ENCODE peak calls at places on chromosomes 4 and X, in ten cellular contexts. W, Z, J, C, X, P, Y, H, G and E are unnamed samples.

GRCh38 chr4:81594495-81595169 is 122.9 kb upstream of the RASGEF1B start:
- DNase-seq in W (no peak), Z (no peak), J (no peak), C (no peak), X (no peak), P (no peak), Y (no peak), H (no peak), G (no peak), E (no peak)

GRCh38 chr4:48296330-48296729 is 26.7 kb upstream of the TEC start:
- DNase-seq in W (peak; percentile 15), Z (no peak), J (no peak), C (no peak), X (no peak), P (no peak), Y (peak; percentile 17), H (no peak), G (no peak), E (no peak)

GRCh38 chr4:40622913-40623312 is 6.8 kb downstream of the RBM47 start:
- DNase-seq in W (no peak), Z (no peak), J (no peak), C (peak; percentile 57), X (no peak), P (peak; percentile 71), Y (no peak), H (peak; percentile 67), G (no peak), E (no peak)

GRCh38 chr4:3402409-3403103 is 39.2 kb upstream of the HGFAC start:
- DNase-seq in W (peak; percentile 47), Z (no peak), J (peak; percentile 88), C (no peak), X (no peak), P (peak; percentile 96), Y (no peak), H (no peak), G (no peak), E (no peak)

GRCh38 chrX:38342853-38343778 is 9.3 kb upstream of the OTC start:
- DNase-seq in W (no peak), Z (no peak), J (no peak), C (peak; percentile 3), X (no peak), P (no peak), Y (no peak), H (no peak), G (no peak), E (no peak)

GRCh38 chrX:38175140-38175539 is 45.5 kb downstream of the SRPX start:
- DNase-seq in W (no peak), Z (no peak), J (peak; percentile 21), C (peak; percentile 31), X (peak; percentile 30), P (peak; percentile 63), Y (peak; percentile 64), H (peak; percentile 51), G (no peak), E (no peak)

GRCh38 chr4:148735432-148736155 is 293.4 kb upstream of the NR3C2 start:
- DNase-seq in W (no peak), Z (no peak), J (no peak), C (no peak), X (no peak), P (peak; percentile 2), Y (no peak), H (no peak), G (no peak), E (no peak)

GRCh38 chr4:61068745-61069144 is 131.4 kb upstream of the ADGRL3 start:
- DNase-seq in W (peak; percentile 0), Z (no peak), J (no peak), C (no peak), X (no peak), P (no peak), Y (no peak), H (peak; percentile 30), G (no peak), E (no peak)

GRCh38 chrX:155880586-155881157 is 473 bp upstream of the VAMP7 start:
- DNase-seq in W (no peak), Z (peak; percentile 26), J (peak; percentile 52), C (no peak), X (no peak), P (peak; percentile 35), Y (no peak), H (no peak), G (no peak), E (no peak)

GRCh38 chr4:87543835-87544461 is 14.8 kb upstream of the SPARCL1 start:
- DNase-seq in W (peak; percentile 78), Z (peak; percentile 51), J (peak; percentile 76), C (peak; percentile 8), X (peak; percentile 17), P (peak; percentile 46), Y (peak; percentile 83), H (peak; percentile 51), G (no peak), E (no peak)

GRCh38 chr4:140472156-140472555 is 25.9 kb downstream of the MGAT4D start:
- DNase-seq in W (no peak), Z (no peak), J (no peak), C (no peak), X (no peak), P (no peak), Y (no peak), H (no peak), G (no peak), E (no peak)

GRCh38 chr4:74665346-74665745 is 129.0 kb downstream of the BTC start:
- DNase-seq in W (no peak), Z (no peak), J (peak; percentile 12), C (no peak), X (no peak), P (peak; percentile 8), Y (no peak), H (no peak), G (no peak), E (no peak)

GRCh38 chrX:9494806-9495205 is 29.9 kb downstream of the TBL1X start:
- DNase-seq in W (peak; percentile 69), Z (no peak), J (peak; percentile 51), C (no peak), X (no peak), P (no peak), Y (no peak), H (no peak), G (no peak), E (no peak)

GRCh38 chr4:87055340-87055739 is 120.5 kb downstream of the AFF1 start:
- DNase-seq in W (peak; percentile 48), Z (no peak), J (no peak), C (no peak), X (no peak), P (no peak), Y (no peak), H (no peak), G (no peak), E (no peak)

GRCh38 chr4:128848461-128848860 is 39.0 kb downstream of the JADE1 start:
- DNase-seq in W (no peak), Z (no peak), J (no peak), C (no peak), X (no peak), P (no peak), Y (no peak), H (no peak), G (no peak), E (no peak)

GRCh38 chr4:24913099-24913445 is 230 bp upstream of the CCDC149 start:
- DNase-seq in W (no peak), Z (no peak), J (no peak), C (no peak), X (no peak), P (no peak), Y (no peak), H (no peak), G (no peak), E (no peak)

GRCh38 chrX:116267511-116268040 is 97.0 kb downstream of the AGTR2 start:
- DNase-seq in W (peak; percentile 25), Z (no peak), J (peak; percentile 31), C (no peak), X (no peak), P (peak; percentile 70), Y (no peak), H (peak; percentile 22), G (no peak), E (no peak)

GRCh38 chr4:52984469-52984868 is 122.4 kb downstream of the RASL11B start:
- DNase-seq in W (peak; percentile 65), Z (no peak), J (peak; percentile 50), C (no peak), X (no peak), P (peak; percentile 15), Y (no peak), H (no peak), G (no peak), E (no peak)